ENCODE peak calls at places on chromosomes 12 and 14, in six cellular contexts. One of them, this sample, is unnamed.

GRCh38 chr12:106227641-106228319 is 20.0 kb downstream of the CKAP4 start:
- DNase-seq in Kasumi-1: no peak
- DNase-seq in choroid plexus epithelial cell: peak; percentile 34
- DNase-seq in SHP77: no peak
- DNase-seq in effector CD4-positive, alpha-beta T cell: peak; percentile 41
- DNase-seq in cardiac fibroblast: peak; percentile 20
- DNase-seq in this sample: peak; percentile 45

GRCh38 chr12:116148844-116149243 is 128.6 kb downstream of the MED13L start:
- DNase-seq in Kasumi-1: no peak
- DNase-seq in choroid plexus epithelial cell: no peak
- DNase-seq in SHP77: no peak
- DNase-seq in effector CD4-positive, alpha-beta T cell: no peak
- DNase-seq in cardiac fibroblast: no peak
- DNase-seq in this sample: no peak

GRCh38 chr12:53424626-53425514 is 1.2 kb downstream of the AMHR2 start:
- DNase-seq in Kasumi-1: no peak
- DNase-seq in choroid plexus epithelial cell: no peak
- DNase-seq in SHP77: no peak
- DNase-seq in effector CD4-positive, alpha-beta T cell: no peak
- DNase-seq in cardiac fibroblast: peak; percentile 56
- DNase-seq in this sample: no peak

GRCh38 chr14:65696801-65697200 is 284.3 kb downstream of the FUT8 start:
- DNase-seq in Kasumi-1: no peak
- DNase-seq in choroid plexus epithelial cell: no peak
- DNase-seq in SHP77: no peak
- DNase-seq in effector CD4-positive, alpha-beta T cell: no peak
- DNase-seq in cardiac fibroblast: no peak
- DNase-seq in this sample: no peak

GRCh38 chr14:21261824-21262223 is 7.4 kb downstream of the HNRNPC start:
- DNase-seq in Kasumi-1: no peak
- DNase-seq in choroid plexus epithelial cell: no peak
- DNase-seq in SHP77: no peak
- DNase-seq in effector CD4-positive, alpha-beta T cell: no peak
- DNase-seq in cardiac fibroblast: no peak
- DNase-seq in this sample: no peak

GRCh38 chr12:104506691-104507401 is 50.1 kb downstream of the CHST11 start:
- DNase-seq in Kasumi-1: no peak
- DNase-seq in choroid plexus epithelial cell: no peak
- DNase-seq in SHP77: peak; percentile 90
- DNase-seq in effector CD4-positive, alpha-beta T cell: no peak
- DNase-seq in cardiac fibroblast: no peak
- DNase-seq in this sample: no peak

GRCh38 chr14:95311752-95312151 is 8.0 kb downstream of the CLMN start:
- DNase-seq in Kasumi-1: no peak
- DNase-seq in choroid plexus epithelial cell: no peak
- DNase-seq in SHP77: no peak
- DNase-seq in effector CD4-positive, alpha-beta T cell: no peak
- DNase-seq in cardiac fibroblast: no peak
- DNase-seq in this sample: no peak

GRCh38 chr12:90028620-90029051 is 320.0 kb upstream of the ATP2B1 start:
- DNase-seq in Kasumi-1: no peak
- DNase-seq in choroid plexus epithelial cell: peak; percentile 32
- DNase-seq in SHP77: no peak
- DNase-seq in effector CD4-positive, alpha-beta T cell: no peak
- DNase-seq in cardiac fibroblast: no peak
- DNase-seq in this sample: peak; percentile 59

GRCh38 chr12:56029666-56030293 is 8.9 kb downstream of the IKZF4 start:
- DNase-seq in Kasumi-1: peak; percentile 88
- DNase-seq in choroid plexus epithelial cell: peak; percentile 78
- DNase-seq in SHP77: peak; percentile 11
- DNase-seq in effector CD4-positive, alpha-beta T cell: peak; percentile 28
- DNase-seq in cardiac fibroblast: peak; percentile 84
- DNase-seq in this sample: peak; percentile 76

GRCh38 chr14:74064883-74065282 is 19.4 kb downstream of the ALDH6A1 start:
- DNase-seq in Kasumi-1: no peak
- DNase-seq in choroid plexus epithelial cell: peak; percentile 30
- DNase-seq in SHP77: no peak
- DNase-seq in effector CD4-positive, alpha-beta T cell: no peak
- DNase-seq in cardiac fibroblast: no peak
- DNase-seq in this sample: peak; percentile 76

GRCh38 chr14:22112004-22112403 is 438.4 kb upstream of the OR4E1 start:
- DNase-seq in Kasumi-1: peak; percentile 19
- DNase-seq in choroid plexus epithelial cell: peak; percentile 6
- DNase-seq in SHP77: peak; percentile 14
- DNase-seq in effector CD4-positive, alpha-beta T cell: peak; percentile 34
- DNase-seq in cardiac fibroblast: no peak
- DNase-seq in this sample: no peak

GRCh38 chr12:17640615-17641014 is 449.4 kb downstream of the RERGL start:
- DNase-seq in Kasumi-1: no peak
- DNase-seq in choroid plexus epithelial cell: no peak
- DNase-seq in SHP77: no peak
- DNase-seq in effector CD4-positive, alpha-beta T cell: no peak
- DNase-seq in cardiac fibroblast: no peak
- DNase-seq in this sample: no peak

GRCh38 chr12:49198431-49199155 is 9.7 kb upstream of the TUBA1A start:
- DNase-seq in Kasumi-1: no peak
- DNase-seq in choroid plexus epithelial cell: peak; percentile 73
- DNase-seq in SHP77: peak; percentile 1
- DNase-seq in effector CD4-positive, alpha-beta T cell: no peak
- DNase-seq in cardiac fibroblast: peak; percentile 84
- DNase-seq in this sample: peak; percentile 55

GRCh38 chr12:54025507-54026393 is 2.5 kb upstream of the HOXC6 start:
- DNase-seq in Kasumi-1: no peak
- DNase-seq in choroid plexus epithelial cell: no peak
- DNase-seq in SHP77: no peak
- DNase-seq in effector CD4-positive, alpha-beta T cell: no peak
- DNase-seq in cardiac fibroblast: no peak
- DNase-seq in this sample: no peak

GRCh38 chr14:79274641-79275366 is 936.5 kb downstream of the DIO2 start:
- DNase-seq in Kasumi-1: no peak
- DNase-seq in choroid plexus epithelial cell: no peak
- DNase-seq in SHP77: no peak
- DNase-seq in effector CD4-positive, alpha-beta T cell: no peak
- DNase-seq in cardiac fibroblast: no peak
- DNase-seq in this sample: no peak

GRCh38 chr14:100786820-100787219 is 39.1 kb upstream of the MEG3 start:
- DNase-seq in Kasumi-1: no peak
- DNase-seq in choroid plexus epithelial cell: no peak
- DNase-seq in SHP77: no peak
- DNase-seq in effector CD4-positive, alpha-beta T cell: no peak
- DNase-seq in cardiac fibroblast: no peak
- DNase-seq in this sample: no peak

GRCh38 chr12:132432721-132433577 is 57.0 kb upstream of the FBRSL1 start:
- DNase-seq in Kasumi-1: no peak
- DNase-seq in choroid plexus epithelial cell: peak; percentile 58
- DNase-seq in SHP77: no peak
- DNase-seq in effector CD4-positive, alpha-beta T cell: no peak
- DNase-seq in cardiac fibroblast: peak; percentile 75
- DNase-seq in this sample: no peak

GRCh38 chr14:64554551-64554950 is 4.8 kb downstream of the PPP1R36 start:
- DNase-seq in Kasumi-1: no peak
- DNase-seq in choroid plexus epithelial cell: no peak
- DNase-seq in SHP77: no peak
- DNase-seq in effector CD4-positive, alpha-beta T cell: no peak
- DNase-seq in cardiac fibroblast: no peak
- DNase-seq in this sample: no peak

GRCh38 chr14:35386673-35387125 is 17.9 kb downstream of the NFKBIA start:
- DNase-seq in Kasumi-1: no peak
- DNase-seq in choroid plexus epithelial cell: peak; percentile 61
- DNase-seq in SHP77: peak; percentile 95
- DNase-seq in effector CD4-positive, alpha-beta T cell: no peak
- DNase-seq in cardiac fibroblast: no peak
- DNase-seq in this sample: peak; percentile 49

GRCh38 chr12:105417732-105418131 is 87.2 kb downstream of the C12orf75 start:
- DNase-seq in Kasumi-1: no peak
- DNase-seq in choroid plexus epithelial cell: no peak
- DNase-seq in SHP77: no peak
- DNase-seq in effector CD4-positive, alpha-beta T cell: no peak
- DNase-seq in cardiac fibroblast: no peak
- DNase-seq in this sample: no peak

GRCh38 chr14:51147183-51147582 is 52.3 kb upstream of the TRIM9 start:
- DNase-seq in Kasumi-1: no peak
- DNase-seq in choroid plexus epithelial cell: peak; percentile 86
- DNase-seq in SHP77: no peak
- DNase-seq in effector CD4-positive, alpha-beta T cell: no peak
- DNase-seq in cardiac fibroblast: peak; percentile 60
- DNase-seq in this sample: peak; percentile 70

This sample was measured in fibroblast of villous mesenchyme.